ENCODE peak calls at places on chromosomes 11 and 22, in five cellular contexts. I, F, R, S and K are unnamed samples.

GRCh38 chr11:2886191-2886894 is 768 bp upstream of the CDKN1C start:
- DNase-seq in I (no peak), F (no peak), R (no peak), S (no peak), K (no peak)

GRCh38 chr11:5690216-5690615 is 626 bp downstream of the TRIM22 start:
- DNase-seq in I (peak), F (no peak), R (no peak), S (no peak), K (no peak)

GRCh38 chr11:898160-898517 is 12.5 kb downstream of the CHID1 start:
- DNase-seq in I (peak), F (peak), R (no peak), S (no peak), K (peak)

GRCh38 chr11:114243461-114244372 is 52.5 kb upstream of the NNMT start:
- DNase-seq in I (no peak), F (no peak), R (peak), S (no peak), K (no peak)

GRCh38 chr22:33537059-33537458 is 383.2 kb downstream of the LARGE1 start:
- DNase-seq in I (no peak), F (no peak), R (no peak), S (no peak), K (no peak)

GRCh38 chr22:44918166-44918924 is 91.5 kb downstream of the PHF21B start:
- DNase-seq in I (no peak), F (no peak), R (no peak), S (no peak), K (no peak)

GRCh38 chr11:65279713-65280459 is 18.1 kb downstream of the POLA2 start:
- DNase-seq in I (peak), F (no peak), R (no peak), S (no peak), K (no peak)

GRCh38 chr11:67261942-67262681 is 4.2 kb upstream of the GRK2 start:
- DNase-seq in I (no peak), F (no peak), R (no peak), S (no peak), K (no peak)

GRCh38 chr11:76653674-76654309 is 16.8 kb downstream of the LRRC32 start:
- DNase-seq in I (peak), F (no peak), R (no peak), S (no peak), K (no peak)

GRCh38 chr11:18013790-18014507 is 1.1 kb upstream of the SERGEF start:
- DNase-seq in I (peak), F (no peak), R (no peak), S (no peak), K (no peak)

GRCh38 chr22:45996241-45997076 is 19.5 kb upstream of the WNT7B start:
- DNase-seq in I (peak), F (no peak), R (no peak), S (no peak), K (no peak)

GRCh38 chr11:14503023-14503422 is 3.4 kb upstream of the COPB1 start:
- DNase-seq in I (no peak), F (no peak), R (no peak), S (no peak), K (no peak)

GRCh38 chr11:43943357-43943930 is 1.0 kb downstream of the C11orf96 start:
- DNase-seq in I (no peak), F (peak), R (no peak), S (no peak), K (no peak)